ENCODE peak calls at places on chromosomes 1 and 21, in eight cellular contexts. D is GM23338, X is prostate gland, U is sigmoid colon, P is H1, E is transverse colon, V is breast epithelium, Q is HL-60. K is an unnamed sample.

GRCh38 chr1:222912730-222913129 is 97.9 kb downstream of the DISP1 start:
- DNase-seq in X (no peak), P (no peak), E (no peak), D (no peak), U (no peak), Q (no peak), V (no peak), K (no peak)

GRCh38 chr1:58888776-58889341 is 105.0 kb upstream of the JUN start:
- DNase-seq in E (no peak), X (no peak), Q (no peak), U (no peak), P (no peak), D (no peak), V (no peak), K (no peak)

GRCh38 chr1:29513357-29513756 is 277.0 kb downstream of the PTPRU start:
- DNase-seq in D (peak), Q (no peak), P (peak), E (no peak), V (no peak), U (no peak), X (no peak), K (peak)

GRCh38 chr1:173478099-173478555 is 992 bp downstream of the PRDX6 start:
- DNase-seq in U (peak), E (peak), Q (peak), X (peak), P (no peak), V (peak), D (peak), K (no peak)

GRCh38 chr1:159200759-159201158 is 3.9 kb upstream of the ACKR1 start:
- DNase-seq in P (no peak), D (no peak), Q (no peak), U (no peak), E (no peak), X (no peak), V (no peak), K (no peak)

GRCh38 chr1:28159243-28159642 is 17.2 kb downstream of the PTAFR start:
- DNase-seq in Q (no peak), X (no peak), E (no peak), P (no peak), U (no peak), D (no peak), V (no peak), K (no peak)

GRCh38 chr1:48109390-48110009 is 112.3 kb upstream of the TRABD2B start:
- DNase-seq in Q (peak), V (no peak), X (peak), D (peak), U (no peak), E (no peak), P (no peak), K (no peak)

GRCh38 chr1:78687914-78688313 is 38.3 kb downstream of the IFI44 start:
- DNase-seq in E (no peak), V (no peak), U (no peak), P (no peak), D (no peak), X (no peak), Q (no peak), K (no peak)

GRCh38 chr1:198359024-198359653 is 181.3 kb downstream of the ATP6V1G3 start:
- DNase-seq in D (peak), E (no peak), Q (no peak), X (no peak), U (no peak), V (no peak), P (no peak), K (no peak)

GRCh38 chr1:47188901-47189785 is 693 bp downstream of the PDZK1IP1 start:
- DNase-seq in V (peak), X (no peak), P (no peak), E (no peak), D (no peak), Q (no peak), U (no peak), K (no peak)

GRCh38 chr1:33080885-33081553 is at the start of gene AZIN2:
- DNase-seq in D (peak), E (peak), V (peak), Q (peak), X (peak), P (peak), U (peak), K (peak)

GRCh38 chr1:71357708-71358107 is 276.9 kb upstream of the ZRANB2 start:
- DNase-seq in Q (no peak), U (no peak), X (no peak), P (no peak), E (no peak), V (no peak), D (peak), K (no peak)

GRCh38 chr1:238340989-238341388 is 450.3 kb upstream of the ZP4 start:
- DNase-seq in X (no peak), Q (no peak), P (no peak), E (no peak), D (no peak), V (no peak), U (no peak), K (no peak)

GRCh38 chr1:112399456-112399855 is 3.4 kb downstream of the CTTNBP2NL start:
- DNase-seq in V (no peak), U (no peak), Q (no peak), D (no peak), X (no peak), E (no peak), P (no peak), K (no peak)

GRCh38 chr1:37691497-37692077 is 729 bp upstream of the CDCA8 start:
- DNase-seq in Q (peak), X (peak), V (peak), D (peak), E (peak), U (peak), P (no peak), K (no peak)

GRCh38 chr1:47651311-47652089 is 213.7 kb downstream of the FOXD2 start:
- DNase-seq in D (no peak), U (peak), V (peak), P (no peak), Q (no peak), X (no peak), E (peak), K (no peak)

GRCh38 chr1:36755313-36756230 is 272.9 kb upstream of the CSF3R start:
- DNase-seq in U (no peak), V (no peak), X (no peak), E (no peak), P (no peak), D (no peak), Q (no peak), K (no peak)

GRCh38 chr1:58887059-58887458 is 103.2 kb upstream of the JUN start:
- DNase-seq in P (no peak), Q (no peak), X (no peak), D (no peak), U (no peak), E (no peak), V (no peak), K (no peak)

GRCh38 chr1:162185299-162185698 is 115.8 kb downstream of the NOS1AP start:
- DNase-seq in X (no peak), Q (no peak), P (no peak), V (no peak), E (no peak), U (no peak), D (no peak), K (no peak)

GRCh38 chr1:234400773-234401172 is 27.5 kb downstream of the COA6 start:
- DNase-seq in X (no peak), D (no peak), V (no peak), U (no peak), P (no peak), E (no peak), Q (no peak), K (no peak)

DNA sequence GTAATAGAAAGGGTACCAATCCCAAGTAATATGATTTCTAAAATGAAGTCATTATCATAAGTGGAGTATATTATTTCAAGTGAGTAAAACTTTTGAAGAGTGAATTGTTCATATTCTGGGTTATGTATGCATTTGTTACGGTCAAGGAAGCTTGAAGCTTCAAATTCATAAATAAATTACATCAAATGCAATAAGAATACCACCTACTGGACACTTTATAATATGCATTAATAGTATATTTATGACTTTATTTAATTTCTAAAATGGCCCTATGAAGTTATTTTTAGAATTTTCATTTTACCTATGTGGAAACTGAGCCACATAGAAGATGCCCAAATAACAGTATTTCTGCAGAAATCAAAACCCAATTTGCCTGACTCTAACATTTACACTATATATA is 260.6 kb downstream of the SMYD3 start:
- DNase-seq in Q (no peak), D (no peak), P (no peak), E (no peak), V (no peak), U (no peak), X (no peak), K (no peak)
- TF ChIP-seq CTCF in Q (no peak), D (no peak), P (no peak), E (no peak), V (no peak), U (no peak), X (no peak), K (no peak)

GRCh38 chr1:66331641-66332523 is 202.1 kb upstream of the SGIP1 start:
- DNase-seq in U (peak), P (no peak), V (peak), D (peak), E (peak), X (peak), Q (peak), K (peak)
- H3K27ac ChIP-seq in U (peak), P (no peak), V (peak), D (peak), E (peak), X (peak), Q (peak), K (peak)

DNA sequence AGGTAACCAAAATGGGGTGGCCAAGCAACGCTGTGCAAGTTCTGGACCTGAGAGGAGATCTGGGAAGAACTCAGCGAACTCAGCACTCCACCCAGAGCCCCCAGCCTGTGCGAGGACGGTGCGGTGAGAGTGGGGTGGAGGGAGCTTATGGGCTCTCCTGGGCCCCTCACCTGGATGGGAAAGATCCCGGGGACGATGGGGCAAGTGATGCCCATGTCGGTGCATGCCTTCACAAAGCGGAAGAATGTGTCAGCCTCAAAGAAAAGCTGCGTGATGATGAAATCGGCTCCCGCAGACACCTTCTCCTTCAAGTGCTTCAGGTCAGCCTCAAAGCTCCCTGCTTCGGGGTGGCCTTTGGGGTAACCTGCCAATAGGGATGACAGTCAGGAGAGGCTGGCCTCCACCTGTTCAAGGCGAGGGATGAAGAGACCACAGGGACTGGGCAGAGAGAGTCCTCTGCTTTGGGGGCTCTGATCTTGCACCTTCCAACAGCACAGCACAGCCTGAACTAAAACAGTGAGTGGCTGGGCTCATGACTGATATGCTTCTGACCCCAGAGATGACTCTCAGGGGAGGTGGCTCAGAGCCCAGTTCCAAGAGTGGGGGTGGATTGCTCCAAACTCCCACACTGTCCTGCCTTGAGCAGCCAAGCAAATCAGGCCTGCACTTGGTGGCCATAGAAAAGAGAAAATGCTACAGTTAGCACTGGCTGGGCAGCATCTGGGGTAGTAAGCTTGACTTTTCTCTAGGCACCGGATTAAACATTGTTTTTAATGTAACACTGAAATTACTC is 9.5 kb downstream of the MTHFR start:
- DNase-seq in U (peak), V (no peak), D (no peak), E (no peak), Q (no peak), P (no peak), X (no peak), K (no peak)
- TF ChIP-seq POLR2AphosphoS5 in U (no peak), V (no peak), D (no peak), E (no peak), Q (no peak), P (no peak), X (no peak), K (no peak)

GRCh38 chr1:56188855-56189254 is 390.5 kb downstream of the PLPP3 start:
- DNase-seq in V (no peak), X (no peak), D (peak), E (no peak), U (no peak), P (no peak), Q (no peak), K (no peak)

GRCh38 chr1:56190975-56191768 is 388.2 kb downstream of the PLPP3 start:
- DNase-seq in Q (no peak), E (no peak), V (no peak), D (no peak), X (no peak), U (no peak), P (no peak), K (no peak)

GRCh38 chr1:56188216-56188615 is 391.1 kb downstream of the PLPP3 start:
- DNase-seq in V (no peak), E (no peak), P (no peak), U (no peak), Q (no peak), X (no peak), D (no peak), K (no peak)

GRCh38 chr1:56189454-56189853 is 389.9 kb downstream of the PLPP3 start:
- DNase-seq in P (no peak), X (no peak), Q (no peak), E (no peak), V (no peak), D (no peak), U (no peak), K (no peak)

GRCh38 chr1:56189946-56190920 is 389.1 kb downstream of the PLPP3 start:
- DNase-seq in X (no peak), E (no peak), U (no peak), V (no peak), D (peak), P (no peak), Q (no peak), K (no peak)
- TF ChIP-seq CTCF in X (no peak), E (no peak), U (no peak), V (no peak), D (peak), P (peak), Q (no peak), K (no peak)

GRCh38 chr1:184826001-184826400 is 71.3 kb upstream of the EDEM3 start:
- DNase-seq in V (no peak), U (no peak), Q (no peak), D (no peak), X (no peak), P (no peak), E (no peak), K (no peak)
- H3K27ac ChIP-seq in V (no peak), U (peak), Q (no peak), D (no peak), X (no peak), P (no peak), E (no peak), K (peak)

GRCh38 chr1:119711804-119712341 is at the start of gene PHGDH:
- DNase-seq in Q (peak), V (peak), U (peak), D (peak), E (peak), X (peak), P (no peak), K (no peak)
- TF ChIP-seq POLR2AphosphoS5 in Q (peak), V (no peak), U (peak), D (peak), E (peak), X (peak), P (peak), K (peak)

GRCh38 chr1:213982515-213982813 is 5.3 kb upstream of the PROX1 start:
- DNase-seq in P (no peak), V (no peak), X (no peak), D (no peak), Q (no peak), E (no peak), U (no peak), K (no peak)

GRCh38 chr1:213977909-213978308 is 9.9 kb upstream of the PROX1 start:
- DNase-seq in D (no peak), U (no peak), P (no peak), Q (no peak), X (no peak), V (no peak), E (no peak), K (no peak)

GRCh38 chr1:213980906-213981305 is 6.9 kb upstream of the PROX1 start:
- DNase-seq in V (no peak), D (peak), E (no peak), X (no peak), Q (no peak), P (no peak), U (no peak), K (no peak)

GRCh38 chr1:213977486-213977842 is 10.3 kb upstream of the PROX1 start:
- DNase-seq in D (peak), Q (no peak), U (no peak), V (no peak), E (no peak), X (no peak), P (no peak), K (no peak)

DNA sequence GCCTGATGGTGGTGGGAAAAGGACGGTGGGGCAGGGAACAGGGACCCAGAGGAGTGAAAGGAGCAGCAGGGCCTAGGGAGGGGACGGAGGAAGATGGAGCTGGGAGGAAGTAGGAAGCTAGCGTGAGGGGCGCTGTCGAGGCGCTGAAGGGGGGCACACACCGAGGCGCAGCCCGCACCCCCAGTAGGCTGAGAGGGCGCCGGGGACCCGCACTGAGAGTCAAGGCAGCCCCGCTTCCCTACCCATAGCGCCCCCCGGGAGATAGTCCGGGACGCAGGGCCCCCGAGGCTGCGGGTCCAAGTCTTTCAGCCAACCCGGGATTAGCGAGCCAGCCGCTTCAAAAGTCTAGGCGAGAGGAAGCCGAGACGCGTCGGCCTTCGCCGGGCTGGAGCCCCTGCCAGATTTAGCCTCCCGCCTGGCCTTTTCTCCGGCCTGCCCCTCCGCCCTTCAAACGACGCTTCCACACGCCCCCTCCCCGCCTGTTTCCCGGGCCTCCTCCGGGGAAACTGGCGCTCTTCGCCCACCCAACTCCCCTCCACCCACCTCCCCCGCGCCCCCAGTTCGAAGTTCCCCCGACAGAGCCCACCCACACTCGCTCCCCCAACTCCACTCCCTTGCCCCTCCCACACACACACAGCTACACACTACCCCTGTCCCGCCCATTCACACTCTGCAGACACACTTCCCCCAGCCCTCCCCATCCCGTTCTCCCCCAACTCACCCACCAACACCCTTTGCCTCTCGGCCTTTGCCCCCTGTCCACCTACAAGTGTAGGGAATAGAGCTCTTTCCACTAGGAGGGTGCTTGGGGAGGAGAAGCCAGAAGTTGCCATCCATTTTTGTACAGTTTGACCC is 7.8 kb upstream of the PROX1 start:
- DNase-seq in P (no peak), X (no peak), D (peak), E (no peak), Q (no peak), U (no peak), V (no peak), K (no peak)
- TF ChIP-seq CTCF in P (peak), X (no peak), D (peak), E (no peak), Q (no peak), U (no peak), V (no peak), K (no peak)

GRCh38 chr1:2091611-2092604 is 41.7 kb downstream of the PRKCZ start:
- DNase-seq in V (no peak), D (peak), P (no peak), E (peak), Q (peak), U (no peak), X (no peak), K (no peak)
- H3K27ac ChIP-seq in V (no peak), D (no peak), P (no peak), E (peak), Q (no peak), U (no peak), X (no peak), K (no peak)

DNA sequence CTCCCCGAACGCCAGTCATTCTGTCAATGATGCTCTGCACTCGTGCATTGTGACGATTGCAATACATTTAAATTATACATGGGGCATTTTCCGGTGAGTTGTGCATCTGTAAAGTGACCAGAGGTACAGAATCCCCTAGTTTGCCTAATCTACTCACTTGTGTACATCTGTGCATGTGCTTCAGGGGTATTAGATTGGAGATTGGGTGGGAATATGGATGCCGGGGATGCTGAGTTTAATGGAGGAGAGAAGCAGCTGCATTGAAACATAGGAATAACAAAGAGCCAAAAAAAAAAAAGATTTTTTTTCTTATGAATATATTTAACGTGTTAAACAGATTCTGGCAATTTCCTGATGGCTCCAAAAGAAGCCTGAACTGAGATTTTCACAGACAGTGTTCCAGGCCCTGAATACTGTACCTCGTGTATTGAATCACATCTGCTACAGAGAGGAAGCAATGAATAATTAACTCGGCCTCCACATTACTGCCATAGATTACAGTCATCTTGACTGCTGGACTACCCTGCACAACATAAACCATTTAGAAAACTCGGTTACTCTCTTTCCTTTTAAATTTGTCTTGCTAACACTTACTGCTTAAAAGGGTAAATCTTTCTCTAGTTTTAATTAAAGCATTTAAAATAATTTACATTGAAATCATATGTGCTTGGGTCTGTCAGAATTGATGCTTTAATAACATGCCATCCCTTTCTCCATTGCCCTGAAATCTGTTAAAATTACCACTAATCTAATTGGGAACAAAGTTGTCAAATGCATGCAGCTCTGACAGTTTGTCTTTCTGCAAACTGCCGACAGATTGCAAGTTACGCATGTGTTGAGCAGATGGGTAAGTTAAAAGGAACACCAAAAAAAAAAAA is 149.2 kb upstream of the C1orf87 start:
- DNase-seq in D (no peak), V (no peak), E (no peak), X (no peak), P (no peak), U (no peak), Q (no peak), K (no peak)
- TF ChIP-seq POLR2AphosphoS5 in D (no peak), V (no peak), E (no peak), X (no peak), P (no peak), U (no peak), Q (no peak), K (no peak)

GRCh38 chr21:32370971-32371766 is 21.6 kb downstream of the URB1 start:
- DNase-seq in E (no peak), D (no peak), V (no peak), P (no peak), U (no peak), X (no peak), Q (no peak), K (no peak)
- TF ChIP-seq CTCF in E (no peak), D (no peak), V (no peak), P (no peak), U (no peak), X (no peak), Q (no peak), K (no peak)

K was measured in esophagus muscularis mucosa.